ENCODE peak calls at places on chromosomes 7 and 10, in seven cellular contexts. R is PC-9, W is body of pancreas, N is neuronal stem cell, D is DND-41, C is T-helper 17 cell, U is thoracic aorta. V is an unnamed sample. For H3K9me3, the result is how much of the 10 kb centered on the place peaks cover.

GRCh38 chr7:44398506-44398905 is 73.1 kb upstream of the CAMK2B start:
- DNase-seq in R (no peak), U (no peak), W (peak), D (no peak), N (no peak), C (no peak), V (no peak)

GRCh38 chr7:12287886-12288285 is 76.8 kb downstream of the TMEM106B start:
- DNase-seq in C (no peak), D (no peak), W (no peak), N (no peak), R (no peak), U (no peak), V (no peak)

GRCh38 chr7:1954366-1955004 is 278.3 kb downstream of the MAD1L1 start:
- DNase-seq in C (no peak), U (no peak), D (no peak), R (no peak), W (no peak), N (no peak), V (no peak)

GRCh38 chr7:5063698-5064097 is 18.0 kb downstream of the RBAK start:
- DNase-seq in C (no peak), N (no peak), U (no peak), D (no peak), R (no peak), W (no peak), V (no peak)

GRCh38 chr7:132075573-132075972 is 500.7 kb downstream of the PLXNA4 start:
- DNase-seq in R (no peak), W (no peak), U (no peak), D (no peak), C (no peak), N (no peak), V (no peak)

GRCh38 chr7:137670521-137671064 is 176.2 kb downstream of the DGKI start:
- DNase-seq in U (no peak), C (no peak), R (no peak), W (no peak), N (no peak), D (no peak), V (no peak)

GRCh38 chr7:121302214-121302745 is 26.5 kb upstream of the WNT16 start:
- DNase-seq in R (no peak), W (no peak), C (no peak), N (no peak), U (no peak), D (no peak), V (no peak)

GRCh38 chr10:103850572-103850895 is 4.8 kb downstream of the SH3PXD2A start:
- DNase-seq in R (no peak), D (no peak), N (no peak), C (no peak), U (no peak), W (no peak), V (no peak)

GRCh38 chr7:41280491-41280890 is 422.4 kb downstream of the INHBA start:
- DNase-seq in N (no peak), W (no peak), R (peak), U (no peak), C (no peak), D (no peak), V (no peak)

GRCh38 chr10:33612551-33612950 is 278.1 kb upstream of the NRP1 start:
- DNase-seq in U (no peak), N (no peak), C (no peak), W (no peak), D (no peak), R (no peak), V (no peak)

GRCh38 chr10:102773986-102774385 is 30.2 kb downstream of the WBP1L start:
- DNase-seq in U (no peak), D (no peak), R (no peak), W (no peak), C (no peak), N (no peak), V (no peak)

GRCh38 chr7:42913591-42913990 is 1.7 kb upstream of the C7orf25 start:
- DNase-seq in N (no peak), U (no peak), W (no peak), R (no peak), C (no peak), D (no peak), V (no peak)

GRCh38 chr7:63080831-63081230 is 917.8 kb upstream of the ZNF722 start:
- DNase-seq in R (no peak), U (no peak), W (no peak), D (no peak), N (no peak), C (no peak), V (no peak)

GRCh38 chr7:63073736-63074135 is 924.9 kb upstream of the ZNF722 start:
- DNase-seq in D (no peak), W (no peak), R (no peak), N (no peak), U (no peak), C (no peak), V (no peak)

GRCh38 chr7:63080406-63080805 is 918.2 kb upstream of the ZNF722 start:
- DNase-seq in C (no peak), W (no peak), N (no peak), D (no peak), R (no peak), U (no peak), V (no peak)

GRCh38 chr7:63073286-63073685 is 925.4 kb upstream of the ZNF722 start:
- DNase-seq in U (no peak), N (no peak), R (no peak), D (no peak), W (no peak), C (no peak), V (no peak)

GRCh38 chr7:63077841-63078240 is 920.8 kb upstream of the ZNF722 start:
- DNase-seq in C (no peak), W (no peak), R (no peak), U (no peak), D (no peak), N (no peak), V (no peak)
- H3K9me3 ChIP-seq in C (under half), W (under half), R (under half), U (under half), D (under half), N (under half), V (half or more)

DNA sequence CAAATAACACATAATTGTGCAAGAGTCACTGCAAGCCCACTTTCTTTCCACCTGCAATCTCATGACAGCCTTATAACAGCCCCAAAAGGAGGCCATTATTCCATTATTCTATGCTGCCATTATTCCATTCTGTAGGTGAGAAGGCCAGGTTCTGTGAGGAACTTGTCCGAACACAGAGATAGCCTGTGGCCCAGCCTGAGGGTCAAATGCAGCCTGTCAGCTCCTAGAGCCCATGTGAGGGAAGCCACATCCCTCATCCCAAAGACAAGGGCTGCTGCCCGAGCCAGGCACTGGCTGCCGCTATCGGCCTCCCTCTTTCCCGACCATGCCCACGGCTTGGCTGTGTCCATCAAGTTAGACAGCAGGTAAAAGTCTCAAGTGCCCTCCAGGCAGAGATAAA is 24.1 kb upstream of the C10orf71 start:
- DNase-seq in W (no peak), R (no peak), C (no peak), N (no peak), D (no peak), U (no peak), V (no peak)
- H3K9me3 ChIP-seq in W (under half), R (under half), C (under half), N (under half), D (under half), U (under half), V (under half)

GRCh38 chr10:120437541-120437940 is 19.5 kb upstream of the PLPP4 start:
- DNase-seq in R (no peak), C (no peak), U (no peak), N (no peak), D (no peak), W (no peak), V (no peak)

GRCh38 chr10:120431356-120431755 is 25.7 kb upstream of the PLPP4 start:
- DNase-seq in U (no peak), N (no peak), C (no peak), W (no peak), D (no peak), R (no peak), V (no peak)

GRCh38 chr10:120432209-120432608 is 24.8 kb upstream of the PLPP4 start:
- DNase-seq in C (no peak), U (no peak), W (no peak), N (no peak), D (no peak), R (no peak), V (no peak)

GRCh38 chr10:120433176-120433575 is 23.9 kb upstream of the PLPP4 start:
- DNase-seq in D (no peak), R (no peak), N (no peak), W (no peak), C (no peak), U (no peak), V (no peak)

DNA sequence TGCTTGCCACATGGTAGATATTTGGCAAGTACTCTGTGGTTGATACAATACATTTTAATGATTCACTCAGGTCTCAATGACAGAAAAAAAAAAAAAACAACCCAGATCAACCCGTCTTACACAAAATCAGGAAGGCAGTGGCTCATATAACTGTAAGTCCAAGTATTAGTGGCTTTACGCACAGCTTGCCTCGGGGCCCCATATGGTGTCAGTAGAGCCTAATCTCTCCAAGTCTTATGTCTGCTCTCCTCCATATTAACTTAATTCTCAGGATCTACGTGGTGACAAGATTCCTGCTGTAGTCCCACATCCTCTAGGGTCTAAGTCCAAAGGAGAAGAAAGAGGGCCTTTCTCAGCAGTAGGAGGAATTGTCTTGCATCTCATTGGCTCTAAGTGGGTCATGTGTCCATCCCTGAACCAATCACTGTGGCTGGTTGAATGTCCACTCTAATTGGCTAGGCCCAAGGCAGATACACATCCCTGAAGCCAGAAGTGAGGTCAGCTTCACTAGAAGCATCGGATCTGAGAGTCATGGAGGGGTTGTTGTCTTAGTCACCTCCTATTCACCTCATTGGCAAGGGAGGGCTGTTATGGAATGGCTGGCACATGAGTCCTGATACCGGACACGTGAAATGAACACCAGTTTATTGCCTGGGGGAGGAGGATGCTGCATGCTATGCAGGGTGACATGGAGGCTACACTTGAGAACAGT is 20.4 kb upstream of the PLPP4 start:
- DNase-seq in U (no peak), R (no peak), D (no peak), N (no peak), C (no peak), W (no peak), V (no peak)
- H3K9me3 ChIP-seq in U (under half), R (under half), D (under half), N (under half), C (under half), W (under half), V (under half)

DNA sequence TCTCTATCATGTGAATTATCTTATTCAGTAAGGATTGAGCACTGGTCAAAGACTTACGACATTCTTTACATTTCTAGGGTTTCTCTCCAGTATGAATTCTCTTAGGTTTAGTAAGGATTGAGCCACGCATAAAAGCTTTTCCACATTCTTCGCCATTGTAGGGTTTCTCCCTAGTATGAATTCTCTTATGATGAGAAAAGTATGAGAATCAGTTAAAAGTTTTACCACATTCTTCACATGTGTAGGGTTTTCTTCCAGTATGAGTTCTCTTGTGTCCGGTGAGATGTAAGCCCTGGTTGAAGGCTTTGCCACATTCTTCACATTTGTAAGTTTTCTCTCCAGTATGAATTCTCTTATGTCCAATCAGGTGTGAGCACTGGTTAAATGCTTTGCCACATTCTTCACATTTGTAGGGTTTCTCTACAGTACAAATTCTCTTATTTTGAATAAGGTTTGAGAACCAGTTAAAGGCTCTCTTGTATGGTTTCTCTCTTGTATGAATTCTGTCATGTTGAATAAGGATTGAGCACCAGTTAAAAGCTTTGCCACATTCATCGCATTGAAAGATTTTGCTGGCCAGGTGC is 445.9 kb downstream of the ZNF479 start:
- DNase-seq in N (no peak), U (no peak), D (no peak), W (no peak), C (no peak), R (no peak), V (no peak)
- H3K9me3 ChIP-seq in N (under half), U (under half), D (half or more), W (under half), C (under half), R (half or more), V (under half)